ENCODE peak calls at places on chromosomes 16 and 17, in seven cellular contexts. One of them, this sample, is unnamed.
A peak's percentile ranks its signal among the peaks of the same experiment; 100 is the strongest.

GRCh38 chr17:44170499-44171201 is at the start of gene ASB16:
- DNase-seq in adrenal gland: peak; percentile 65
- DNase-seq in fibroblast of lung: peak; percentile 41
- DNase-seq in fibroblast of the aortic adventitia: peak; percentile 35
- DNase-seq in AG10803: peak; percentile 25
- DNase-seq in mucosa of descending colon: no peak
- DNase-seq in foreskin fibroblast: peak; percentile 59
- DNase-seq in this sample: no peak

GRCh38 chr16:58284488-58284887 is 10.3 kb downstream of the PRSS54 start:
- DNase-seq in adrenal gland: no peak
- DNase-seq in foreskin fibroblast: no peak
- DNase-seq in fibroblast of lung: no peak
- DNase-seq in AG10803: no peak
- DNase-seq in mucosa of descending colon: no peak
- DNase-seq in fibroblast of the aortic adventitia: no peak
- DNase-seq in this sample: no peak

GRCh38 chr17:32111141-32111771 is 31.0 kb upstream of the RHOT1 start:
- DNase-seq in AG10803: no peak
- DNase-seq in fibroblast of lung: peak; percentile 53
- DNase-seq in adrenal gland: peak; percentile 34
- DNase-seq in foreskin fibroblast: peak; percentile 73
- DNase-seq in mucosa of descending colon: no peak
- DNase-seq in fibroblast of the aortic adventitia: peak; percentile 65
- DNase-seq in this sample: no peak

GRCh38 chr17:59839646-59840328 is 53.0 kb downstream of the TUBD1 start:
- DNase-seq in mucosa of descending colon: no peak
- DNase-seq in adrenal gland: no peak
- DNase-seq in AG10803: peak; percentile 58
- DNase-seq in foreskin fibroblast: peak; percentile 30
- DNase-seq in fibroblast of lung: peak; percentile 36
- DNase-seq in fibroblast of the aortic adventitia: peak; percentile 65
- DNase-seq in this sample: no peak

GRCh38 chr17:82933006-82933310 is 93.1 kb upstream of the ZNF750 start:
- DNase-seq in adrenal gland: no peak
- DNase-seq in fibroblast of the aortic adventitia: no peak
- DNase-seq in AG10803: no peak
- DNase-seq in fibroblast of lung: no peak
- DNase-seq in mucosa of descending colon: peak; percentile 32
- DNase-seq in foreskin fibroblast: no peak
- DNase-seq in this sample: no peak

GRCh38 chr17:63647065-63647725 is 25.0 kb downstream of the MAP3K3 start:
- DNase-seq in mucosa of descending colon: no peak
- DNase-seq in fibroblast of the aortic adventitia: peak; percentile 65
- DNase-seq in adrenal gland: no peak
- DNase-seq in foreskin fibroblast: no peak
- DNase-seq in AG10803: peak; percentile 73
- DNase-seq in fibroblast of lung: peak; percentile 96
- DNase-seq in this sample: no peak

GRCh38 chr16:25413962-25414361 is 156.3 kb upstream of the ZKSCAN2 start:
- DNase-seq in AG10803: peak; percentile 8
- DNase-seq in adrenal gland: no peak
- DNase-seq in fibroblast of the aortic adventitia: peak; percentile 84
- DNase-seq in foreskin fibroblast: peak; percentile 1
- DNase-seq in mucosa of descending colon: no peak
- DNase-seq in fibroblast of lung: peak; percentile 22
- DNase-seq in this sample: no peak

GRCh38 chr17:42321555-42321954 is 33.3 kb downstream of the STAT5A start:
- DNase-seq in fibroblast of the aortic adventitia: no peak
- DNase-seq in mucosa of descending colon: no peak
- DNase-seq in AG10803: no peak
- DNase-seq in fibroblast of lung: no peak
- DNase-seq in foreskin fibroblast: no peak
- DNase-seq in adrenal gland: no peak
- DNase-seq in this sample: no peak

GRCh38 chr16:53967172-53967571 is 263.2 kb downstream of the FTO start:
- DNase-seq in fibroblast of the aortic adventitia: no peak
- DNase-seq in mucosa of descending colon: no peak
- DNase-seq in AG10803: no peak
- DNase-seq in adrenal gland: no peak
- DNase-seq in fibroblast of lung: no peak
- DNase-seq in foreskin fibroblast: no peak
- DNase-seq in this sample: no peak

GRCh38 chr16:50373345-50373701 is 4.5 kb upstream of the BRD7 start:
- DNase-seq in foreskin fibroblast: no peak
- DNase-seq in AG10803: no peak
- DNase-seq in adrenal gland: no peak
- DNase-seq in fibroblast of lung: no peak
- DNase-seq in fibroblast of the aortic adventitia: no peak
- DNase-seq in mucosa of descending colon: no peak
- DNase-seq in this sample: no peak

GRCh38 chr17:41483991-41484826 is 3.3 kb upstream of the KRT35 start:
- DNase-seq in fibroblast of lung: no peak
- DNase-seq in adrenal gland: no peak
- DNase-seq in foreskin fibroblast: peak; percentile 47
- DNase-seq in fibroblast of the aortic adventitia: no peak
- DNase-seq in mucosa of descending colon: no peak
- DNase-seq in AG10803: no peak
- DNase-seq in this sample: no peak

GRCh38 chr16:88809676-88810165 is 2.0 kb downstream of the APRT start:
- DNase-seq in AG10803: no peak
- DNase-seq in adrenal gland: no peak
- DNase-seq in mucosa of descending colon: no peak
- DNase-seq in foreskin fibroblast: no peak
- DNase-seq in fibroblast of lung: no peak
- DNase-seq in fibroblast of the aortic adventitia: no peak
- DNase-seq in this sample: no peak

GRCh38 chr16:84155226-84155625 is 10.1 kb downstream of the DNAAF1 start:
- DNase-seq in foreskin fibroblast: no peak
- DNase-seq in fibroblast of the aortic adventitia: no peak
- DNase-seq in mucosa of descending colon: no peak
- DNase-seq in fibroblast of lung: no peak
- DNase-seq in adrenal gland: no peak
- DNase-seq in AG10803: no peak
- DNase-seq in this sample: no peak

GRCh38 chr16:66287416-66287815 is 79.1 kb upstream of the CDH5 start:
- DNase-seq in fibroblast of lung: no peak
- DNase-seq in fibroblast of the aortic adventitia: no peak
- DNase-seq in adrenal gland: no peak
- DNase-seq in mucosa of descending colon: no peak
- DNase-seq in foreskin fibroblast: no peak
- DNase-seq in AG10803: no peak
- DNase-seq in this sample: no peak

DNA sequence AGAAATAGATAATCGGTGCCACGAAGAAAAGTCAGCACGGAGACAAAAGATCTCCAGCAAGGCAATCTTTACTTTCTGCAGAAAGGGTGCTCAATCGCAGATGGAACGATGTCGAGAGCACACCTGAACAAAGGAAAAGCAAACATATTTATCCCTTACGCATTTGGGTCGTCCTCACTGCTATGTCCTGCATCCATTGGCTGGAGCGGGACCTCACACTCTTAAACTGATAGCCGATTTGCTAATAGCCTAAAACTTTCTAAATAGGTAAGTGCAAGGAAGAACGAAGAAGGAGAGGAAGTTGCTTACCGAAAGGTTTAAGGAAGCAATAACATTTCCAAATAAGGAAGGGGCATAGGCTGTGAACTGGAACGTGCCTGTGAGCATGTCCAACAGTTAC is 1.2 kb upstream of the AKAP10 start:
- DNase-seq in foreskin fibroblast: no peak
- DNase-seq in mucosa of descending colon: no peak
- DNase-seq in AG10803: no peak
- DNase-seq in fibroblast of lung: no peak
- DNase-seq in adrenal gland: no peak
- DNase-seq in fibroblast of the aortic adventitia: no peak
- DNase-seq in this sample: no peak
- H3K4me3 ChIP-seq in foreskin fibroblast: no peak overlapping the region
- H3K4me3 ChIP-seq in mucosa of descending colon: no peak overlapping the region
- H3K4me3 ChIP-seq in AG10803: no peak overlapping the region
- H3K4me3 ChIP-seq in fibroblast of lung: no peak overlapping the region
- H3K4me3 ChIP-seq in adrenal gland: no peak overlapping the region
- H3K4me3 ChIP-seq in fibroblast of the aortic adventitia: no peak overlapping the region
- H3K4me3 ChIP-seq in this sample: peak overlapping the region; percentile 96

GRCh38 chr17:9802294-9802693 is 10.9 kb upstream of the DHRS7C start:
- DNase-seq in foreskin fibroblast: peak; percentile 2
- DNase-seq in AG10803: peak; percentile 16
- DNase-seq in fibroblast of the aortic adventitia: no peak
- DNase-seq in adrenal gland: no peak
- DNase-seq in fibroblast of lung: peak; percentile 5
- DNase-seq in mucosa of descending colon: no peak
- DNase-seq in this sample: no peak
- H3K4me3 ChIP-seq in foreskin fibroblast: no peak overlapping the region
- H3K4me3 ChIP-seq in AG10803: no peak overlapping the region
- H3K4me3 ChIP-seq in fibroblast of the aortic adventitia: no peak overlapping the region
- H3K4me3 ChIP-seq in adrenal gland: no peak overlapping the region
- H3K4me3 ChIP-seq in fibroblast of lung: no peak overlapping the region
- H3K4me3 ChIP-seq in mucosa of descending colon: no peak overlapping the region
- H3K4me3 ChIP-seq in this sample: no peak overlapping the region

GRCh38 chr17:78291944-78292910 is 60.8 kb downstream of the TMEM235 start:
- DNase-seq in mucosa of descending colon: no peak
- DNase-seq in AG10803: no peak
- DNase-seq in adrenal gland: no peak
- DNase-seq in fibroblast of lung: no peak
- DNase-seq in fibroblast of the aortic adventitia: no peak
- DNase-seq in foreskin fibroblast: no peak
- DNase-seq in this sample: no peak
- H3K4me3 ChIP-seq in mucosa of descending colon: no peak overlapping the region
- H3K4me3 ChIP-seq in AG10803: no peak overlapping the region
- H3K4me3 ChIP-seq in adrenal gland: no peak overlapping the region
- H3K4me3 ChIP-seq in fibroblast of lung: no peak overlapping the region
- H3K4me3 ChIP-seq in fibroblast of the aortic adventitia: no peak overlapping the region
- H3K4me3 ChIP-seq in foreskin fibroblast: no peak overlapping the region
- H3K4me3 ChIP-seq in this sample: no peak overlapping the region

GRCh38 chr17:74444406-74444805 is 12.5 kb downstream of the GPRC5C start:
- DNase-seq in mucosa of descending colon: no peak
- DNase-seq in AG10803: no peak
- DNase-seq in fibroblast of lung: no peak
- DNase-seq in foreskin fibroblast: no peak
- DNase-seq in adrenal gland: peak; percentile 81
- DNase-seq in fibroblast of the aortic adventitia: no peak
- DNase-seq in this sample: no peak

GRCh38 chr17:74445156-74445555 is 13.3 kb downstream of the GPRC5C start:
- DNase-seq in AG10803: no peak
- DNase-seq in mucosa of descending colon: peak; percentile 48
- DNase-seq in fibroblast of the aortic adventitia: no peak
- DNase-seq in adrenal gland: no peak
- DNase-seq in foreskin fibroblast: no peak
- DNase-seq in fibroblast of lung: no peak
- DNase-seq in this sample: no peak

GRCh38 chr17:74442670-74443515 is 11.0 kb downstream of the GPRC5C start:
- DNase-seq in adrenal gland: peak; percentile 90
- DNase-seq in fibroblast of lung: no peak
- DNase-seq in AG10803: peak; percentile 12
- DNase-seq in foreskin fibroblast: no peak
- DNase-seq in mucosa of descending colon: peak; percentile 93
- DNase-seq in fibroblast of the aortic adventitia: peak; percentile 22
- DNase-seq in this sample: no peak

GRCh38 chr17:74442291-74442669 is 10.4 kb downstream of the GPRC5C start:
- DNase-seq in adrenal gland: no peak
- DNase-seq in AG10803: no peak
- DNase-seq in fibroblast of lung: no peak
- DNase-seq in fibroblast of the aortic adventitia: no peak
- DNase-seq in foreskin fibroblast: no peak
- DNase-seq in mucosa of descending colon: peak; percentile 42
- DNase-seq in this sample: no peak

GRCh38 chr17:74443516-74444296 is 11.8 kb downstream of the GPRC5C start:
- DNase-seq in fibroblast of the aortic adventitia: no peak
- DNase-seq in foreskin fibroblast: no peak
- DNase-seq in fibroblast of lung: no peak
- DNase-seq in adrenal gland: peak; percentile 30
- DNase-seq in AG10803: no peak
- DNase-seq in mucosa of descending colon: no peak
- DNase-seq in this sample: no peak
- H3K4me3 ChIP-seq in fibroblast of the aortic adventitia: no peak overlapping the region
- H3K4me3 ChIP-seq in foreskin fibroblast: no peak overlapping the region
- H3K4me3 ChIP-seq in fibroblast of lung: no peak overlapping the region
- H3K4me3 ChIP-seq in adrenal gland: no peak overlapping the region
- H3K4me3 ChIP-seq in AG10803: no peak overlapping the region
- H3K4me3 ChIP-seq in mucosa of descending colon: no peak overlapping the region
- H3K4me3 ChIP-seq in this sample: peak overlapping the region; percentile 11

GRCh38 chr17:2874211-2874686 is 78.0 kb downstream of the RAP1GAP2 start:
- DNase-seq in adrenal gland: no peak
- DNase-seq in fibroblast of lung: no peak
- DNase-seq in mucosa of descending colon: no peak
- DNase-seq in AG10803: no peak
- DNase-seq in fibroblast of the aortic adventitia: no peak
- DNase-seq in foreskin fibroblast: no peak
- DNase-seq in this sample: no peak

GRCh38 chr17:2872282-2872681 is 76.0 kb downstream of the RAP1GAP2 start:
- DNase-seq in fibroblast of lung: no peak
- DNase-seq in mucosa of descending colon: no peak
- DNase-seq in AG10803: no peak
- DNase-seq in fibroblast of the aortic adventitia: no peak
- DNase-seq in foreskin fibroblast: no peak
- DNase-seq in adrenal gland: no peak
- DNase-seq in this sample: no peak

GRCh38 chr17:2871720-2872119 is 75.5 kb downstream of the RAP1GAP2 start:
- DNase-seq in mucosa of descending colon: no peak
- DNase-seq in foreskin fibroblast: peak; percentile 39
- DNase-seq in AG10803: no peak
- DNase-seq in fibroblast of lung: no peak
- DNase-seq in fibroblast of the aortic adventitia: no peak
- DNase-seq in adrenal gland: no peak
- DNase-seq in this sample: no peak

GRCh38 chr17:2869604-2870003 is 73.4 kb downstream of the RAP1GAP2 start:
- DNase-seq in foreskin fibroblast: no peak
- DNase-seq in adrenal gland: no peak
- DNase-seq in AG10803: no peak
- DNase-seq in mucosa of descending colon: no peak
- DNase-seq in fibroblast of lung: no peak
- DNase-seq in fibroblast of the aortic adventitia: no peak
- DNase-seq in this sample: no peak

GRCh38 chr17:2871205-2871604 is 75.0 kb downstream of the RAP1GAP2 start:
- DNase-seq in fibroblast of the aortic adventitia: no peak
- DNase-seq in AG10803: no peak
- DNase-seq in foreskin fibroblast: peak; percentile 19
- DNase-seq in mucosa of descending colon: no peak
- DNase-seq in fibroblast of lung: no peak
- DNase-seq in adrenal gland: no peak
- DNase-seq in this sample: no peak
- H3K4me3 ChIP-seq in fibroblast of the aortic adventitia: no peak overlapping the region
- H3K4me3 ChIP-seq in AG10803: no peak overlapping the region
- H3K4me3 ChIP-seq in foreskin fibroblast: no peak overlapping the region
- H3K4me3 ChIP-seq in mucosa of descending colon: no peak overlapping the region
- H3K4me3 ChIP-seq in fibroblast of lung: no peak overlapping the region
- H3K4me3 ChIP-seq in adrenal gland: no peak overlapping the region
- H3K4me3 ChIP-seq in this sample: no peak overlapping the region

DNA sequence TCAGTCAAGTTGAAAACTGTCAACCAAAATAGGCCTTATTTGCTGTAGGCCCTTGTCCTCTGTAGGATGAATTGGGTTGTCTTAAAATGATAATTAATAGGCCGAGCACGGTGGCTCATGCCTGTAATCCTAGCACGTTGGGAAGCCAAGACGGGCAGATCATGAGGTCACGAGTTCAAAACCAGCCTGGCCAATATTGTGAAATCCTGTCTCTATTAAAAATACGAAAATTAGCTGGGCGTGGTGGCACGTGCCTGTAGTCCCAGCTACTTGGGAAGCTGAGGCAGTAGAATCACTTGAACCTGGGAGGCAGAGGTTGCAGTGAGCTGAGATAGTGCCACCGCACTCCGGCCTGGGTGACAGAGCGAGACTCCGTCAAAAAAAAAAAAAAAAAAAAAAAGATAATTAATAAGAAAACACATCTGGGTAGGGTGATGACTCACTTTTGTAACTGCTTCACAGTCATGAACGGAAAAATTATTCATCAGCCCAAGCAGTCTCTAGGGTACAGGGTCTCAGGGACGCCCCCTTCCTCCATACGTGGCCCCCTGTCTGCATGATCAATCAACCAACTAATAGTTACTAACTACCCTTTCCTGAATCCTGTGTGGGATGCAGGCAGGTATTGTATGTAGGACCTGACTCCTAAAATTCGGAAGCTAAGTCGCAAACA is 137.0 kb upstream of the RCVRN start:
- DNase-seq in adrenal gland: no peak
- DNase-seq in fibroblast of the aortic adventitia: no peak
- DNase-seq in foreskin fibroblast: no peak
- DNase-seq in AG10803: peak; percentile 28
- DNase-seq in fibroblast of lung: no peak
- DNase-seq in mucosa of descending colon: no peak
- DNase-seq in this sample: no peak
- H3K4me3 ChIP-seq in adrenal gland: no peak overlapping the region
- H3K4me3 ChIP-seq in fibroblast of the aortic adventitia: no peak overlapping the region
- H3K4me3 ChIP-seq in foreskin fibroblast: no peak overlapping the region
- H3K4me3 ChIP-seq in AG10803: no peak overlapping the region
- H3K4me3 ChIP-seq in fibroblast of lung: no peak overlapping the region
- H3K4me3 ChIP-seq in mucosa of descending colon: no peak overlapping the region
- H3K4me3 ChIP-seq in this sample: no peak overlapping the region

This sample was measured in epithelial cell of proximal tubule.